ENCODE peak calls at places on chromosomes 13 and 19, in eight cellular contexts. One of them, this sample, is unnamed.

GRCh38 chr13:37491661-37492060 is 106.9 kb downstream of the POSTN start:
- DNase-seq in neural progenitor cell: no peak
- DNase-seq in IMR-90: no peak
- DNase-seq in GM23338: no peak
- DNase-seq in fibroblast of lung: no peak
- DNase-seq in mammary epithelial cell: no peak
- DNase-seq in hepatocyte: no peak
- DNase-seq in A549: no peak
- DNase-seq in this sample: no peak

GRCh38 chr19:13153627-13154240 is 3.5 kb downstream of the IER2 start:
- DNase-seq in neural progenitor cell: no peak
- DNase-seq in IMR-90: no peak
- DNase-seq in GM23338: peak; percentile 61
- DNase-seq in fibroblast of lung: peak; percentile 51
- DNase-seq in mammary epithelial cell: no peak
- DNase-seq in hepatocyte: peak; percentile 59
- DNase-seq in A549: no peak
- DNase-seq in this sample: peak; percentile 74

GRCh38 chr13:64074989-64075474 is 2659.4 kb upstream of the PCDH20 start:
- DNase-seq in neural progenitor cell: no peak
- DNase-seq in IMR-90: no peak
- DNase-seq in GM23338: no peak
- DNase-seq in fibroblast of lung: no peak
- DNase-seq in mammary epithelial cell: no peak
- DNase-seq in hepatocyte: no peak
- DNase-seq in A549: no peak
- DNase-seq in this sample: no peak

GRCh38 chr13:31962661-31963345 is 68.8 kb upstream of the FRY start:
- DNase-seq in neural progenitor cell: no peak
- DNase-seq in IMR-90: peak; percentile 50
- DNase-seq in GM23338: no peak
- DNase-seq in fibroblast of lung: no peak
- DNase-seq in mammary epithelial cell: no peak
- DNase-seq in hepatocyte: no peak
- DNase-seq in A549: no peak
- DNase-seq in this sample: peak; percentile 26

GRCh38 chr13:27607125-27607524 is 13.2 kb downstream of the LNX2 start:
- DNase-seq in neural progenitor cell: no peak
- DNase-seq in IMR-90: peak; percentile 90
- DNase-seq in GM23338: no peak
- DNase-seq in fibroblast of lung: peak; percentile 90
- DNase-seq in mammary epithelial cell: peak; percentile 68
- DNase-seq in hepatocyte: peak; percentile 62
- DNase-seq in A549: no peak
- DNase-seq in this sample: peak; percentile 69

GRCh38 chr19:30596813-30597399 is 224.7 kb downstream of the ZNF536 start:
- DNase-seq in neural progenitor cell: peak; percentile 68
- DNase-seq in IMR-90: no peak
- DNase-seq in GM23338: peak; percentile 88
- DNase-seq in fibroblast of lung: no peak
- DNase-seq in mammary epithelial cell: no peak
- DNase-seq in hepatocyte: no peak
- DNase-seq in A549: no peak
- DNase-seq in this sample: no peak

GRCh38 chr19:10643166-10643967 is 10.8 kb upstream of the ILF3 start:
- DNase-seq in neural progenitor cell: no peak
- DNase-seq in IMR-90: no peak
- DNase-seq in GM23338: no peak
- DNase-seq in fibroblast of lung: no peak
- DNase-seq in mammary epithelial cell: no peak
- DNase-seq in hepatocyte: no peak
- DNase-seq in A549: no peak
- DNase-seq in this sample: no peak

GRCh38 chr19:10603873-10604459 is 16.9 kb upstream of the AP1M2 start:
- DNase-seq in neural progenitor cell: peak; percentile 9
- DNase-seq in IMR-90: no peak
- DNase-seq in GM23338: no peak
- DNase-seq in fibroblast of lung: no peak
- DNase-seq in mammary epithelial cell: peak; percentile 29
- DNase-seq in hepatocyte: no peak
- DNase-seq in A549: no peak
- DNase-seq in this sample: no peak

GRCh38 chr19:55253842-55254624 is 4.8 kb downstream of the PPP6R1 start:
- DNase-seq in neural progenitor cell: no peak
- DNase-seq in IMR-90: no peak
- DNase-seq in GM23338: peak; percentile 28
- DNase-seq in fibroblast of lung: no peak
- DNase-seq in mammary epithelial cell: no peak
- DNase-seq in hepatocyte: no peak
- DNase-seq in A549: no peak
- DNase-seq in this sample: no peak

GRCh38 chr19:12843999-12844732 is 5.9 kb downstream of the MAST1 start:
- DNase-seq in neural progenitor cell: no peak
- DNase-seq in IMR-90: no peak
- DNase-seq in GM23338: no peak
- DNase-seq in fibroblast of lung: no peak
- DNase-seq in mammary epithelial cell: no peak
- DNase-seq in hepatocyte: no peak
- DNase-seq in A549: no peak
- DNase-seq in this sample: no peak

GRCh38 chr13:93116809-93117208 is 109.8 kb upstream of the GPC6 start:
- DNase-seq in neural progenitor cell: no peak
- DNase-seq in IMR-90: no peak
- DNase-seq in GM23338: peak; percentile 30
- DNase-seq in fibroblast of lung: peak; percentile 11
- DNase-seq in mammary epithelial cell: no peak
- DNase-seq in hepatocyte: peak; percentile 23
- DNase-seq in A549: no peak
- DNase-seq in this sample: no peak

GRCh38 chr13:26017932-26018690 is 33.7 kb downstream of the SHISA2 start:
- DNase-seq in neural progenitor cell: no peak
- DNase-seq in IMR-90: no peak
- DNase-seq in GM23338: no peak
- DNase-seq in fibroblast of lung: no peak
- DNase-seq in mammary epithelial cell: no peak
- DNase-seq in hepatocyte: no peak
- DNase-seq in A549: no peak
- DNase-seq in this sample: peak; percentile 26

GRCh38 chr19:52941941-52942370 is 18.7 kb upstream of the ZNF888 start:
- DNase-seq in neural progenitor cell: peak; percentile 68
- DNase-seq in IMR-90: peak; percentile 20
- DNase-seq in GM23338: peak; percentile 65
- DNase-seq in fibroblast of lung: peak; percentile 29
- DNase-seq in mammary epithelial cell: peak; percentile 26
- DNase-seq in hepatocyte: peak; percentile 58
- DNase-seq in A549: no peak
- DNase-seq in this sample: peak; percentile 63

DNA sequence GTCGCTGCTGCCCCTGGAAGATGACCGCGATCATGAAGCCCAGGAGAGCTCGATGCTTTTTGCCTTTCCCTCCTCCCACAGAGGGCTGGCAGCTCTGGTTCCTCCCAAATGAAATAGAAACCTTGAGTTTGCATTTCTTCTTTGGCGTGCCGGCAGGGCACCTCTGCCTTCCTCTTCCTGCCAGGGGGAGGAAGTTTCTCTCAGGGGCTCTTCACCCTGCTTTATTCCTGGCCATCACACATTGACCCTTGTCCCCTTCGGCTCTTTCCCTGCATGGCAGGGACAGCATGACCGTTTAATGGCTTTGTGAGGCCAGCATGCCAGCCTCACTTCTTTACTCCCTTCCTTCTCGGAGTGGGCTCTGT is 47.9 kb downstream of the ACTN4 start:
- DNase-seq in neural progenitor cell: no peak
- DNase-seq in IMR-90: no peak
- DNase-seq in GM23338: no peak
- DNase-seq in fibroblast of lung: no peak
- DNase-seq in mammary epithelial cell: no peak
- DNase-seq in hepatocyte: no peak
- DNase-seq in A549: no peak
- DNase-seq in this sample: no peak
- H3K4me2 ChIP-seq in neural progenitor cell: no peak overlapping the region
- H3K4me2 ChIP-seq in IMR-90: no peak overlapping the region
- H3K4me2 ChIP-seq in GM23338: no peak overlapping the region
- H3K4me2 ChIP-seq in fibroblast of lung: no peak overlapping the region
- H3K4me2 ChIP-seq in mammary epithelial cell: no peak overlapping the region
- H3K4me2 ChIP-seq in hepatocyte: peak overlapping the region; percentile 16
- H3K4me2 ChIP-seq in A549: no peak overlapping the region
- H3K4me2 ChIP-seq in this sample: no peak overlapping the region

GRCh38 chr13:40440990-40441820 is 225.2 kb downstream of the FOXO1 start:
- DNase-seq in neural progenitor cell: no peak
- DNase-seq in IMR-90: no peak
- DNase-seq in GM23338: no peak
- DNase-seq in fibroblast of lung: peak; percentile 78
- DNase-seq in mammary epithelial cell: peak; percentile 57
- DNase-seq in hepatocyte: no peak
- DNase-seq in A549: no peak
- DNase-seq in this sample: peak; percentile 34
- H3K4me2 ChIP-seq in neural progenitor cell: no peak overlapping the region
- H3K4me2 ChIP-seq in IMR-90: no peak overlapping the region
- H3K4me2 ChIP-seq in GM23338: no peak overlapping the region
- H3K4me2 ChIP-seq in fibroblast of lung: no peak overlapping the region
- H3K4me2 ChIP-seq in mammary epithelial cell: peak overlapping the region; percentile 8
- H3K4me2 ChIP-seq in hepatocyte: peak overlapping the region; percentile 16
- H3K4me2 ChIP-seq in A549: peak overlapping the region; percentile 31
- H3K4me2 ChIP-seq in this sample: no peak overlapping the region

GRCh38 chr19:3045885-3046603 is 16.3 kb downstream of the TLE5 start:
- DNase-seq in neural progenitor cell: peak; percentile 88
- DNase-seq in IMR-90: no peak
- DNase-seq in GM23338: peak; percentile 80
- DNase-seq in fibroblast of lung: no peak
- DNase-seq in mammary epithelial cell: no peak
- DNase-seq in hepatocyte: no peak
- DNase-seq in A549: no peak
- DNase-seq in this sample: no peak

GRCh38 chr19:3048190-3048533 is 14.1 kb downstream of the TLE5 start:
- DNase-seq in neural progenitor cell: no peak
- DNase-seq in IMR-90: no peak
- DNase-seq in GM23338: no peak
- DNase-seq in fibroblast of lung: no peak
- DNase-seq in mammary epithelial cell: no peak
- DNase-seq in hepatocyte: no peak
- DNase-seq in A549: no peak
- DNase-seq in this sample: no peak

GRCh38 chr19:3049089-3049488 is 13.2 kb downstream of the TLE5 start:
- DNase-seq in neural progenitor cell: no peak
- DNase-seq in IMR-90: no peak
- DNase-seq in GM23338: no peak
- DNase-seq in fibroblast of lung: no peak
- DNase-seq in mammary epithelial cell: no peak
- DNase-seq in hepatocyte: no peak
- DNase-seq in A549: no peak
- DNase-seq in this sample: no peak

GRCh38 chr19:3046621-3047306 is 15.5 kb downstream of the TLE5 start:
- DNase-seq in neural progenitor cell: peak; percentile 93
- DNase-seq in IMR-90: no peak
- DNase-seq in GM23338: peak; percentile 79
- DNase-seq in fibroblast of lung: peak; percentile 55
- DNase-seq in mammary epithelial cell: no peak
- DNase-seq in hepatocyte: peak; percentile 71
- DNase-seq in A549: no peak
- DNase-seq in this sample: no peak

DNA sequence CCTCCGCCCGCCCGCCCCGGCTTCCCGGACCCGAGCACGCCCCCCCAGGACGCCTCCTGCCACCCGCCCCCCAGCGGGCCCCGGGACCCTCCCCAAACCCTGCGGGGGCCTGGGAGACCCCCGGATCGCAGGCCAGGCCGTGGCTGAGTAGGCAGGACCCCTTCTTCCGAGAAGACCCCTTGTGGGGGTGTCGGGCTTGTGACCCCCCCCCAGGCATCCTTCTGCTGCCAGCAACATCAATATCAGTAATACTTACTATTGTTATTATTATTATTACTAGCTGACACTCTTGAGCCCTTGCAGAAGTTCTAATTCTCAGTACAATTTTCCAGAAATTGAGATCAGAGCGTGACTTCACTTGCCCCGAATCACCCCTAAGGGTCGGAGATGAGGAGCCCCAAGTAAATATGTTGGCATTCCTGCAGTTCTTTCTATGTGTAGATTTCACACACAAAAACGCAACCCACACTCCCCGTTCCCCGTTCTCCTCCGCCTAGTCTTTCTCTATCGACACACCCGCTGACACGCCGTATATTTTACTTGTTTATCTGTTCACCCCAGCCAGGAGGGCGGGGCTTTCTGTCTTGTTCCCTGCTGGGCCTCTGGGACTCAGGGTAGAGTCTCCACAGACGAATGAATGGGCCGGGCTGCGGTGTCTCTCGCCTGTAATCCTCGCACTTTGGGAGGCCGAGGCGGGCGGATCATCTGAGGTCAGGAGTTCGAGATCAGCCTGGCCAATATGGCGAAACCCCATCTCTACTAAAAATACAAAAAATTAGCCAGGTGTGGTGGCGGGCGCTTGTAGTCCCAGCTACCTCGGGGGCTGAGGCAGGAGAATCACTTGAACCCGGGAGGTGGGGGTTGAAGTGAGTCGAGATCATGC is 14.7 kb downstream of the TLE5 start:
- DNase-seq in neural progenitor cell: peak; percentile 92
- DNase-seq in IMR-90: peak; percentile 63
- DNase-seq in GM23338: peak; percentile 92
- DNase-seq in fibroblast of lung: peak; percentile 89
- DNase-seq in mammary epithelial cell: peak; percentile 42
- DNase-seq in hepatocyte: peak; percentile 93
- DNase-seq in A549: peak; percentile 52
- DNase-seq in this sample: peak; percentile 86
- H3K4me2 ChIP-seq in neural progenitor cell: peak overlapping the region; percentile 74
- H3K4me2 ChIP-seq in IMR-90: peak overlapping the region; percentile 55
- H3K4me2 ChIP-seq in GM23338: peak overlapping the region; percentile 72
- H3K4me2 ChIP-seq in fibroblast of lung: peak overlapping the region; percentile 68
- H3K4me2 ChIP-seq in mammary epithelial cell: peak overlapping the region; percentile 31
- H3K4me2 ChIP-seq in hepatocyte: peak overlapping the region; percentile 72
- H3K4me2 ChIP-seq in A549: peak overlapping the region; percentile 81
- H3K4me2 ChIP-seq in this sample: peak overlapping the region; percentile 73

GRCh38 chr19:49487277-49488045 is at the start of gene RPL13A:
- DNase-seq in neural progenitor cell: peak; percentile 100
- DNase-seq in IMR-90: peak; percentile 99
- DNase-seq in GM23338: peak; percentile 99
- DNase-seq in fibroblast of lung: peak; percentile 100
- DNase-seq in mammary epithelial cell: peak; percentile 98
- DNase-seq in hepatocyte: peak; percentile 100
- DNase-seq in A549: peak; percentile 98
- DNase-seq in this sample: peak; percentile 99

GRCh38 chr19:49486232-49486631 is 1.2 kb upstream of the RPL13A start:
- DNase-seq in neural progenitor cell: peak; percentile 0
- DNase-seq in IMR-90: no peak
- DNase-seq in GM23338: no peak
- DNase-seq in fibroblast of lung: no peak
- DNase-seq in mammary epithelial cell: no peak
- DNase-seq in hepatocyte: no peak
- DNase-seq in A549: no peak
- DNase-seq in this sample: no peak

GRCh38 chr19:49488046-49488862 is 846 bp downstream of the RPL13A start:
- DNase-seq in neural progenitor cell: peak; percentile 85
- DNase-seq in IMR-90: no peak
- DNase-seq in GM23338: no peak
- DNase-seq in fibroblast of lung: no peak
- DNase-seq in mammary epithelial cell: no peak
- DNase-seq in hepatocyte: peak; percentile 8
- DNase-seq in A549: no peak
- DNase-seq in this sample: peak; percentile 52

GRCh38 chr19:49488863-49489537 is 1.6 kb downstream of the RPL13A start:
- DNase-seq in neural progenitor cell: peak; percentile 16
- DNase-seq in IMR-90: no peak
- DNase-seq in GM23338: no peak
- DNase-seq in fibroblast of lung: no peak
- DNase-seq in mammary epithelial cell: no peak
- DNase-seq in hepatocyte: no peak
- DNase-seq in A549: no peak
- DNase-seq in this sample: peak; percentile 60

GRCh38 chr19:49486710-49487276 is 615 bp upstream of the RPL13A start:
- DNase-seq in neural progenitor cell: no peak
- DNase-seq in IMR-90: no peak
- DNase-seq in GM23338: no peak
- DNase-seq in fibroblast of lung: no peak
- DNase-seq in mammary epithelial cell: no peak
- DNase-seq in hepatocyte: no peak
- DNase-seq in A549: no peak
- DNase-seq in this sample: no peak
- H3K4me2 ChIP-seq in neural progenitor cell: no peak overlapping the region
- H3K4me2 ChIP-seq in IMR-90: no peak overlapping the region
- H3K4me2 ChIP-seq in GM23338: no peak overlapping the region
- H3K4me2 ChIP-seq in fibroblast of lung: no peak overlapping the region
- H3K4me2 ChIP-seq in mammary epithelial cell: peak overlapping the region; percentile 6
- H3K4me2 ChIP-seq in hepatocyte: peak overlapping the region; percentile 64
- H3K4me2 ChIP-seq in A549: peak overlapping the region; percentile 62
- H3K4me2 ChIP-seq in this sample: no peak overlapping the region

This sample was measured in GM23248.